ENCODE peak calls at places on chromosome 18, in four cellular contexts. L, H, F and O are unnamed samples.

GRCh38 chr18:48133675-48134251 is 203.3 kb upstream of the SMAD2 start:
- DNase-seq in L (no peak), F (no peak), H (no peak), O (no peak)

GRCh38 chr18:26003391-26003790 is 87.0 kb downstream of the SS18 start:
- DNase-seq in L (no peak), F (no peak), H (no peak), O (no peak)

GRCh38 chr18:3054785-3055184 is 41.8 kb upstream of the LPIN2 start:
- DNase-seq in F (no peak), H (no peak), L (no peak), O (no peak)

GRCh38 chr18:56327171-56327885 is 311.1 kb downstream of the TXNL1 start:
- DNase-seq in L (no peak), F (no peak), H (no peak), O (no peak)

GRCh38 chr18:79684283-79684631 is 4.7 kb downstream of the CTDP1 start:
- DNase-seq in L (no peak), H (no peak), F (no peak), O (no peak)

GRCh38 chr18:3401669-3402620 is 48.0 kb upstream of the TGIF1 start:
- DNase-seq in H (no peak), F (no peak), L (no peak), O (no peak)

GRCh38 chr18:355678-356077 is 87.8 kb upstream of the THOC1 start:
- DNase-seq in L (no peak), H (no peak), F (no peak), O (no peak)

GRCh38 chr18:59961086-59961485 is 61.3 kb downstream of the PMAIP1 start:
- DNase-seq in F (no peak), L (no peak), H (no peak), O (no peak)

GRCh38 chr18:5744659-5745058 is 150.7 kb downstream of the TMEM200C start:
- DNase-seq in L (no peak), H (no peak), F (no peak), O (no peak)

GRCh38 chr18:48780151-48781001 is 170.4 kb downstream of the SMAD7 start:
- DNase-seq in F (no peak), L (no peak), H (no peak), O (no peak)